ENCODE peak calls at places on chromosomes 13 and 19, in four cellular contexts. C is AG09319, M is uterus, U is progenitor cell of endocrine pancreas. G is an unnamed sample.
A peak's percentile ranks its signal among the peaks of the same experiment; 100 is the strongest.

GRCh38 chr13:50670272-50670671 is 173.2 kb downstream of the DLEU7 start:
- DNase-seq in C (no peak), M (no peak), U (no peak), G (no peak)

GRCh38 chr13:113877149-113877990 is 13.5 kb upstream of the GAS6 start:
- DNase-seq in C (no peak), M (no peak), U (no peak), G (no peak)

GRCh38 chr13:63206431-63206830 is 1790.8 kb upstream of the PCDH20 start:
- DNase-seq in C (no peak), M (no peak), U (no peak), G (no peak)

GRCh38 chr13:91308299-91308698 is 39.2 kb upstream of the MIR17HG start:
- DNase-seq in C (no peak), M (no peak), U (no peak), G (no peak)

GRCh38 chr19:38838208-38838985 is 6.8 kb upstream of the ECH1 start:
- DNase-seq in C (no peak), M (no peak), U (no peak), G (no peak)

GRCh38 chr19:41997121-41997850 is 3.3 kb upstream of the ATP1A3 start:
- DNase-seq in C (no peak), M (no peak), U (peak; percentile 58), G (peak; percentile 17)

GRCh38 chr19:8877854-8878705 is 45.9 kb downstream of the MBD3L1 start:
- DNase-seq in C (no peak), M (no peak), U (no peak), G (no peak)

GRCh38 chr13:84500016-84500415 is 617.7 kb upstream of the SLITRK1 start:
- DNase-seq in C (no peak), M (no peak), U (no peak), G (peak; percentile 14)

GRCh38 chr19:22088541-22089144 is 36.4 kb downstream of the ZNF257 start:
- DNase-seq in C (no peak), M (no peak), U (no peak), G (no peak)

GRCh38 chr19:19488041-19488874 is 27.1 kb downstream of the TSSK6 start:
- DNase-seq in C (no peak), M (no peak), U (no peak), G (no peak)

GRCh38 chr13:50200562-50200961 is 185.3 kb downstream of the KCNRG start:
- DNase-seq in C (no peak), M (no peak), U (no peak), G (no peak)

GRCh38 chr13:99062593-99062992 is 84.7 kb upstream of the DOCK9 start:
- DNase-seq in C (no peak), M (peak; percentile 41), U (no peak), G (peak; percentile 49)

GRCh38 chr13:97223711-97224461 is 1.8 kb downstream of the MBNL2 start:
- DNase-seq in C (peak; percentile 75), M (peak; percentile 54), U (no peak), G (peak; percentile 95)

GRCh38 chr13:67238277-67238859 is 8.2 kb upstream of the PCDH9 start:
- DNase-seq in C (no peak), M (no peak), U (no peak), G (peak; percentile 32)

GRCh38 chr13:65748227-65748626 is 1481.9 kb downstream of the PCDH9 start:
- DNase-seq in C (no peak), M (no peak), U (no peak), G (no peak)

GRCh38 chr13:79491715-79492114 is 10.8 kb downstream of the NDFIP2 start:
- DNase-seq in C (peak; percentile 59), M (no peak), U (no peak), G (peak; percentile 93)

GRCh38 chr19:17394891-17395415 is 957 bp upstream of the CCDC194 start:
- DNase-seq in C (no peak), M (peak; percentile 70), U (no peak), G (peak; percentile 60)

GRCh38 chr19:17473041-17473440 is 2.7 kb downstream of the SLC27A1 start:
- DNase-seq in C (no peak), M (no peak), U (no peak), G (peak; percentile 93)

GRCh38 chr19:29084266-29084665 is 128.7 kb downstream of the UQCRFS1 start:
- DNase-seq in C (no peak), M (no peak), U (peak; percentile 19), G (peak; percentile 21)

GRCh38 chr13:23428183-23428528 is 5.3 kb downstream of the SACS start:
- DNase-seq in C (no peak), M (no peak), U (no peak), G (no peak)

GRCh38 chr19:10995926-10996600 is 35.2 kb downstream of the SMARCA4 start:
- DNase-seq in C (no peak), M (no peak), U (no peak), G (no peak)

GRCh38 chr13:64688893-64689677 is 2541.1 kb downstream of the PCDH9 start:
- DNase-seq in C (no peak), M (no peak), U (no peak), G (peak; percentile 11)

GRCh38 chr13:49783865-49784264 is 8.6 kb downstream of the KPNA3 start:
- DNase-seq in C (no peak), M (no peak), U (no peak), G (no peak)

DNA sequence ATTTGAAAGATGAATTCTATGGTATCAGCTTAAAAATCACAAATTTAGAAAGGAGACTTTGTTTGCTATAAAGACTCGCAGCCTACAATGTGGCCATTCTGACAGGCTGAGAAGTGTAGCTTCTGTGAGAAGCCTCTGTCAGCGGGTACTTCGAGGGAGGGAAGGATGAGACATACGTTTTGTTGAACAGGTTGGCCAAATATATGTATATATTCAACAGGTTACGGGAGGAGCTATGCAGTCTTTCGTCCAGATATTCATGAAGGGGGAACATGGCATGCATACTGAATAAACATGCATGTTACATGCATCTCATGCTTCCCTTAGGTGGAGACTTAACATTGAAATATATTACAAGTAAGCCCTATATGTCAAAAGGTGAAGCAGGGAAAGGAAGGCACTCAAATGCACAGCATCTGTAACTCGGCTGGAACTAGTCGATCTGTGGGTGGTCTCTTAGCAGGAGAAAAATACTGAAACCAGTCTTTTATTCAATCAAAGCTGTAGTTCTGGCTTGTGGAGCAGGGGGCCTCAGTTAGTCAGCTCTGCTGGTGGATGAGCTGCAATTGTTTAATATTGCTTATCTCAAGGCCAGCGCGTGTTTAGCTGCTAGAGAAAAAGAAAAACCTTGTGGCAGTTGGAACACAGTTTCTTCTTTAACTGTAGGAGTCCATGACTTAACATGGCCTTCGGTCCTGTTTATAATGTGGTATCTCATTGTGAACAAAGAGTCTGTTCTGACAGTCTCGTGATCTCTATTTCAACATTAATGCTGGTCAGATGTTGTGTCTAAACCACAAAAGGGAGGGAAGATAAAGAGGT is 94.3 kb downstream of the FAM216B start:
- DNase-seq in C (no peak), M (no peak), U (no peak), G (no peak)
- TF ChIP-seq CTCF in C (peak; percentile 26), M (peak; percentile 7), U (peak; percentile 42), G (no peak)

DNA sequence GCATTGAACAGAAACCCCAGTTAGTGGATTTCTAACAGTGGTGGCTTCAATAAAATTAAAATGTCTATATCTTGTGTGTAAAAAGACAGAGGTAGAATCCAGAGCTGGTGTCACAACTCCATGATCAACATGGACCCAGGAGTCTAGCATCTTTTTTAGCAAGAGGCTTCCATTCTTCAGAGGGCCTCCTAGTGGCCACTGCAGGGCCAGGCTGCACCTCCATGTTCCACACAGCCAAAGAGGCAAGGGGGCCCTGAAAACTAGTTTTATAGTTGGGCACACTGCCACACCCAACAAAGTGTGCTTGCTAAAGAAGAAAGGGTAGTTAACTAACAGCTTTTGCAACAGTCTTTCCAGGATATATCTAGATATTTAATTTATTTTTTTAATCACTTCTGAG is 12.9 kb downstream of the N4BP2L1 start:
- DNase-seq in C (no peak), M (no peak), U (no peak), G (no peak)
- TF ChIP-seq CTCF in C (peak; percentile 44), M (no peak), U (peak; percentile 51), G (peak; percentile 51)

GRCh38 chr13:20702945-20703784 is at the start of gene IL17D:
- DNase-seq in C (no peak), M (no peak), U (peak; percentile 33), G (no peak)
- TF ChIP-seq CTCF in C (no peak), M (no peak), U (peak; percentile 22), G (no peak)

GRCh38 chr19:1605236-1606137 is at the start of gene UQCR11:
- DNase-seq in C (peak; percentile 90), M (peak; percentile 95), U (peak; percentile 83), G (peak; percentile 96)
- TF ChIP-seq CTCF in C (peak; percentile 70), M (peak; percentile 40), U (peak; percentile 61), G (peak; percentile 72)

DNA sequence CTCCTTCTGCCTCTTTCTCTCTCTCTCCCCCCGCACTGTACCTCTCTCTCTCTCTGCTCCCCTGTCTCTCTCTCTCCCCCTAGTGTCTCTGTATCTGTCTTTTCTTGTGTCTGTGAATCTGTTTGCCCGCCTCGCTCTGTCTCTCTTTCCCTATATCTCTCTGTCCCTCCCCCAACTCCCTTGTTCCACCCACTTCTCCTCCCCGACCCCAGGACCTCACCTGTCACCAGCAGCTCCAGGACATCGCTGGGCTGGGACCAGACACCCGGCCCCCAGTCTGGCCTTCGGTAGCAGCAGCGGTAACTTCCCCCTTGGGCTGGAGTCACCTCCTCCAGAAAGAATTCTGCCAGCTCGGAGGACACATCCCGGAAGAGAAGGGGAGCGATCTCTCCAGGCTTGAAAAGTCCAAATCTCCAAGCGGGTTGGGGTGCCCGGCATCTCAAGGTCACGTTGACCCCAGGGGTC is 3.9 kb downstream of the OSCAR start:
- DNase-seq in C (peak; percentile 25), M (no peak), U (no peak), G (peak; percentile 68)
- TF ChIP-seq CTCF in C (peak; percentile 54), M (no peak), U (no peak), G (peak; percentile 57)

G was measured in AG10803.